ENCODE peak calls at places on chromosomes 3 and 15, in five cellular contexts. T, D, R, G and B are unnamed samples.

GRCh38 chr3:44568561-44568960 is 13.6 kb downstream of the ZKSCAN7 start:
- DNase-seq in T (no peak), D (no peak), R (no peak), G (no peak), B (no peak)

GRCh38 chr15:73632670-73633058 is 525 bp downstream of the NPTN start:
- DNase-seq in T (no peak), R (no peak), D (no peak), G (no peak), B (no peak)

GRCh38 chr3:184560992-184561328 is 625 bp upstream of the EPHB3 start:
- DNase-seq in T (no peak), R (no peak), G (no peak), D (no peak), B (no peak)

GRCh38 chr3:100072328-100073048 is 41.8 kb downstream of the FILIP1L start:
- DNase-seq in D (no peak), R (no peak), T (no peak), G (no peak), B (no peak)

GRCh38 chr3:154122096-154122911 is 1.1 kb downstream of the ARHGEF26 start:
- DNase-seq in D (no peak), R (no peak), T (no peak), G (no peak), B (peak)

GRCh38 chr15:64586974-64587373 is 126.6 kb downstream of the ZNF609 start:
- DNase-seq in D (no peak), R (no peak), G (no peak), T (no peak), B (no peak)

GRCh38 chr3:194879126-194879887 is 193.6 kb downstream of the FAM43A start:
- DNase-seq in T (no peak), D (no peak), G (no peak), R (no peak), B (no peak)

GRCh38 chr15:100781961-100782525 is 97.6 kb upstream of the ALDH1A3 start:
- DNase-seq in T (peak), G (no peak), D (no peak), R (peak), B (no peak)

GRCh38 chr15:78625621-78626280 is 5.0 kb upstream of the CHRNA3 start:
- DNase-seq in D (no peak), R (no peak), G (no peak), T (no peak), B (no peak)

GRCh38 chr3:51934139-51934850 is 7.4 kb downstream of the RRP9 start:
- DNase-seq in T (no peak), R (no peak), G (no peak), D (no peak), B (peak)

GRCh38 chr3:50139308-50139707 is 15.8 kb upstream of the SEMA3F start:
- DNase-seq in R (no peak), T (no peak), D (no peak), G (no peak), B (no peak)

GRCh38 chr15:80780416-80781221 is 1.4 kb downstream of the CEMIP start:
- DNase-seq in R (peak), D (peak), T (peak), G (no peak), B (peak)
- TF ChIP-seq SUZ12 in R (peak), D (no peak), T (no peak), G (no peak), B (no peak)

GRCh38 chr3:192299921-192300320 is 427.4 kb downstream of the FGF12 start:
- DNase-seq in D (no peak), G (no peak), R (no peak), T (no peak), B (no peak)
- TF ChIP-seq SUZ12 in D (no peak), G (no peak), R (no peak), T (no peak), B (no peak)

GRCh38 chr15:38883987-38884386 is 319.4 kb upstream of the RASGRP1 start:
- DNase-seq in G (no peak), D (no peak), T (no peak), R (no peak), B (no peak)
- TF ChIP-seq SUZ12 in G (no peak), D (no peak), T (no peak), R (no peak), B (no peak)

GRCh38 chr3:11507719-11508118 is 136.0 kb downstream of the VGLL4 start:
- DNase-seq in T (no peak), R (no peak), G (no peak), D (no peak), B (no peak)

GRCh38 chr3:11510001-11510760 is 133.5 kb downstream of the VGLL4 start:
- DNase-seq in D (no peak), R (no peak), G (no peak), T (no peak), B (no peak)

GRCh38 chr3:11513817-11514135 is 129.9 kb downstream of the VGLL4 start:
- DNase-seq in R (no peak), G (no peak), T (no peak), D (no peak), B (no peak)

GRCh38 chr3:11509175-11510000 is 134.3 kb downstream of the VGLL4 start:
- DNase-seq in D (peak), R (no peak), G (no peak), T (peak), B (peak)

GRCh38 chr3:11508346-11509174 is 135.2 kb downstream of the VGLL4 start:
- DNase-seq in D (no peak), G (no peak), R (no peak), T (no peak), B (no peak)
- TF ChIP-seq SUZ12 in D (no peak), G (no peak), R (no peak), T (no peak), B (no peak)

GRCh38 chr15:60611592-60612346 is 132.8 kb upstream of the ICE2 start:
- DNase-seq in D (no peak), T (no peak), G (no peak), R (no peak), B (no peak)
- TF ChIP-seq SUZ12 in D (no peak), T (no peak), G (no peak), R (no peak), B (no peak)

GRCh38 chr15:89019436-89019835 is 68.8 kb upstream of the ABHD2 start:
- DNase-seq in G (no peak), T (no peak), D (no peak), R (no peak), B (no peak)

GRCh38 chr15:89015412-89016097 is 72.7 kb upstream of the ABHD2 start:
- DNase-seq in D (no peak), R (no peak), G (no peak), T (no peak), B (no peak)

GRCh38 chr15:89018235-89018634 is 70.0 kb upstream of the ABHD2 start:
- DNase-seq in R (no peak), G (no peak), T (no peak), D (no peak), B (no peak)

GRCh38 chr15:89016549-89017041 is 71.7 kb upstream of the ABHD2 start:
- DNase-seq in T (no peak), D (no peak), G (no peak), R (no peak), B (no peak)

GRCh38 chr15:89017370-89018066 is 70.7 kb upstream of the ABHD2 start:
- DNase-seq in R (peak), D (peak), T (peak), G (peak), B (peak)
- TF ChIP-seq SUZ12 in R (no peak), D (no peak), T (no peak), G (no peak), B (no peak)

GRCh38 chr3:57078366-57079220 is 18.1 kb downstream of the SPATA12 start:
- DNase-seq in T (no peak), R (no peak), D (peak), G (no peak), B (peak)
- TF ChIP-seq SUZ12 in T (no peak), R (no peak), D (no peak), G (no peak), B (no peak)

DNA sequence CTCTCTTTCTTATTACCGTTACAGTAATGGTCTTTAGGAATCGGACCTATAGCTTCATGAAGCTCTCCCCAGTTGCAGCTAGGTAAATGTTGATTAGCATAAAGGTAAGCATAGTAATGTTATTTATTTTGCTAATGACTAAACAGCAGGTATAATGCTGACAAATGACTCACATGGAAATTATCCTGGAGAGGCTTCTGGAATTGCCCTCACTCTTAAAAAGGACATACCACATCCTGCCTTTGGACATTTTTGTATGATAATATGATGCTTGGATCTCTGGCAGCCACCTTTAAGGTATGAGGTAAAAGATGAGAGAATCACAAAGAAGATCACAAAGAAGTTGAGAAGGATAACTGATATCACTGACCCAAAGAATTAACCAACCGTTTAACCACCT is 238.6 kb downstream of the CHL1 start:
- DNase-seq in T (no peak), R (no peak), D (no peak), G (no peak), B (no peak)
- TF ChIP-seq SUZ12 in T (no peak), R (no peak), D (no peak), G (no peak), B (no peak)